ENCODE peak calls at places on chromosomes 4 and X, in four cellular contexts. G is left ventricle myocardium inferior; B is CD4-positive, alpha-beta memory T cell; K is BE2C. E is an unnamed sample. For H3K9me3, the result is how much of the 10 kb centered on the place peaks cover.

GRCh38 chrX:93120805-93121204 is 552.6 kb downstream of the NAP1L3 start:
- DNase-seq in G (no peak), B (no peak), K (no peak), E (no peak)

GRCh38 chrX:30995060-30995700 is 76.7 kb downstream of the FTHL17 start:
- DNase-seq in G (no peak), B (peak), K (no peak), E (no peak)

GRCh38 chr4:181301735-181302380 is 941.3 kb upstream of the TENM3 start:
- DNase-seq in G (peak), B (no peak), K (peak), E (peak)

GRCh38 chrX:147875866-147876596 is 35.7 kb upstream of the FMR1 start:
- DNase-seq in G (no peak), B (peak), K (no peak), E (no peak)

GRCh38 chr4:67542076-67542475 is 3.2 kb downstream of the CENPC start:
- DNase-seq in G (no peak), B (no peak), K (no peak), E (no peak)

GRCh38 chrX:146278381-146278780 is 460.8 kb downstream of the SLITRK2 start:
- DNase-seq in G (no peak), B (no peak), K (no peak), E (no peak)

GRCh38 chrX:129158505-129158904 is 364.8 kb downstream of the SMARCA1 start:
- DNase-seq in G (no peak), B (no peak), K (no peak), E (no peak)

GRCh38 chr4:176883681-176884418 is 91.1 kb upstream of the VEGFC start:
- DNase-seq in G (no peak), B (no peak), K (no peak), E (no peak)

GRCh38 chr4:138405934-138406567 is 163.9 kb upstream of the SLC7A11 start:
- DNase-seq in G (no peak), B (no peak), K (no peak), E (no peak)

GRCh38 chrX:130039847-130040246 is 57.4 kb downstream of the BCORL1 start:
- DNase-seq in G (no peak), B (no peak), K (no peak), E (no peak)

GRCh38 chr4:27921236-27921635 is 1060.6 kb downstream of the STIM2 start:
- DNase-seq in G (no peak), B (no peak), K (no peak), E (no peak)

GRCh38 chr4:83923341-83923740 is 387.4 kb downstream of the GPAT3 start:
- DNase-seq in G (no peak), B (no peak), K (no peak), E (no peak)

GRCh38 chr4:158299459-158300007 is 89.2 kb downstream of the TMEM144 start:
- DNase-seq in G (no peak), B (no peak), K (no peak), E (no peak)

GRCh38 chrX:129534816-129535578 is 5.1 kb upstream of the OCRL start:
- DNase-seq in G (no peak), B (no peak), K (no peak), E (no peak)

GRCh38 chr4:189096108-189096507 is 844.6 kb upstream of the FRG1 start:
- DNase-seq in G (no peak), B (no peak), K (no peak), E (no peak)

GRCh38 chr4:21181716-21182115 is 481.5 kb downstream of the PACRGL start:
- DNase-seq in G (no peak), B (no peak), K (no peak), E (no peak)

GRCh38 chr4:674172-675035 is at the start of the genes ATP5ME and MYL5:
- DNase-seq in G (peak), B (peak), K (peak), E (peak)

GRCh38 chr4:4585012-4585670 is 43.3 kb upstream of the STX18 start:
- DNase-seq in G (no peak), B (no peak), K (no peak), E (no peak)

GRCh38 chr4:43943998-43944397 is 504.6 kb downstream of the KCTD8 start:
- DNase-seq in G (no peak), B (no peak), K (no peak), E (no peak)

GRCh38 chr4:36159208-36159607 is 85.1 kb downstream of the ARAP2 start:
- DNase-seq in G (no peak), B (no peak), K (no peak), E (no peak)

GRCh38 chr4:612052-612748 is 13.2 kb upstream of the PDE6B start:
- DNase-seq in G (peak), B (no peak), K (no peak), E (no peak)

GRCh38 chr4:116058129-116058528 is 944.7 kb upstream of the NDST4 start:
- DNase-seq in G (no peak), B (no peak), K (no peak), E (no peak)

GRCh38 chrX:131763674-131764073 is 219.8 kb downstream of the OR13H1 start:
- DNase-seq in G (no peak), B (peak), K (no peak), E (no peak)

GRCh38 chrX:45598841-45599240 is 398.2 kb upstream of the DIPK2B start:
- DNase-seq in G (no peak), B (no peak), K (no peak), E (no peak)

GRCh38 chr4:528296-528695 is 29.3 kb downstream of the PIGG start:
- DNase-seq in G (no peak), B (no peak), K (no peak), E (no peak)

GRCh38 chrX:49878834-49879655 is at the start of gene USP27X:
- DNase-seq in G (peak), B (peak), K (peak), E (peak)

GRCh38 chr4:15238720-15239119 is 189.1 kb upstream of the C1QTNF7 start:
- DNase-seq in G (no peak), B (peak), K (peak), E (peak)

GRCh38 chrX:110373310-110373709 is 14.7 kb downstream of the RTL9 start:
- DNase-seq in G (no peak), B (no peak), K (no peak), E (no peak)

GRCh38 chr4:54384563-54384962 is 155.5 kb downstream of the PDGFRA start:
- DNase-seq in G (peak), B (peak), K (no peak), E (peak)

GRCh38 chr4:11739992-11740391 is 311.3 kb upstream of the HS3ST1 start:
- DNase-seq in G (no peak), B (no peak), K (no peak), E (no peak)
- H3K9me3 ChIP-seq in G (under half), B (under half), K (under half), E (under half)

DNA sequence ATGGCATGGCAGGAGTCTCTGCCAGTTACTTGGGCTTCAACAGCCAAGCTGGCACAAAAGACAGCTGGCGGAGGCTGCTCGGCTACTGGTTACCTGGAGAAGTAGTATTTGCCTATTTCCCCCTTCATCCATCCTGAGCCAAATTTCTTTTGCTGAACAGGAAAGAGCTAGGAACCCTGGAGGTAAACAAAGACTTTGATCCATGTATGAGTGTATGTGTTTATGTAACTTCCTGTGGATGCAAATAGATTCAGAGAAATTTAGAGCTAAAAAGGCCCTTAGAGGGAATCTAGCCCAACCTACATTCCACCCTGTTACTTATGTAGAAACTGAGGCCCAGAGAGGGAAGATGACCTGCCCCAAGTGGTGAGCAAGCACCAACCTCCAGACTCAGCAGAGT is 11.2 kb downstream of the AWAT2 start:
- DNase-seq in G (no peak), B (no peak), K (no peak), E (no peak)
- H3K9me3 ChIP-seq in G (under half), B (under half), K (under half), E (under half)

GRCh38 chrX:143754183-143754582 is 33.6 kb upstream of the SPANXN2 start:
- DNase-seq in G (no peak), B (no peak), K (no peak), E (no peak)

GRCh38 chrX:143757887-143758286 is 37.3 kb upstream of the SPANXN2 start:
- DNase-seq in G (no peak), B (no peak), K (no peak), E (no peak)

DNA sequence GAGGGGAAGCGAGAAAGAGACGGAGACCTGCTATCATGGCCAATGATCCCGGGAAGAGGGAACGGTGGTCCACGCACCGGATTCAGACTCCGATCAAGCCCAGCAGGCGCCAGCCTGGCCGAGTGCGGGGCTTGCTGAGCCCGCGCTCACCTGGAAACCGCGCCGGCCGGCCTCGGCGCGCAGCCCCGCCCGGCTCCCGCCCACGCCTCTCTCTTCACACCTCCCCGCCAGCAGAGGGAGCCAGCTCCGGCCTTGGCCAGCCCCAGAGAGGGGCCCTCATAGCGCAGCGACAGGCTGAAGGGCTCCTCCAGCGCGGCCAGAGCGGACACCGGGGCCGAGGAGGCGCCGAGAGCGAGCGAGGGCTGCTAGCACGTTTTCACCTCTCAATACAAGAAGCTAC is 36.8 kb upstream of the SPANXN2 start:
- DNase-seq in G (no peak), B (no peak), K (no peak), E (no peak)
- H3K9me3 ChIP-seq in G (under half), B (under half), K (under half), E (under half)

GRCh38 chrX:40433160-40433559 is 147.6 kb upstream of the ATP6AP2 start:
- DNase-seq in G (no peak), B (no peak), K (no peak), E (no peak)
- H3K9me3 ChIP-seq in G (under half), B (under half), K (under half), E (under half)